ENCODE peak calls at places on chromosome 1, in seven cellular contexts. F is NCI-H2081; J is C1 segment of cervical spinal cord; R is activated T-helper 1 cell treated with anti-CD3 and anti-CD28 coated beads, Interleukin-2, amount 50 U/mL, for 16 hours; K is cardiac fibroblast; Z is NCI-H1105 treated with DMSO at 0.1 percent for 48 hours; X is brain microvascular endothelial cell. O is an unnamed sample.

GRCh38 chr1:168287237-168287664 is 6.6 kb downstream of the TBX19 start:
- DNase-seq in F (no peak), Z (no peak), X (peak), K (peak), R (no peak), J (no peak), O (no peak)

GRCh38 chr1:2115922-2116341 is 65.7 kb downstream of the PRKCZ start:
- DNase-seq in Z (no peak), F (no peak), X (peak), K (no peak), R (no peak), J (no peak), O (no peak)

GRCh38 chr1:234239515-234239914 is 133.7 kb upstream of the COA6 start:
- DNase-seq in X (no peak), F (no peak), J (no peak), Z (no peak), R (no peak), K (no peak), O (no peak)

GRCh38 chr1:171115280-171115897 is 24.7 kb downstream of the FMO3 start:
- DNase-seq in F (no peak), Z (no peak), K (peak), J (no peak), R (no peak), X (no peak), O (no peak)

GRCh38 chr1:237045278-237046016 is 3.5 kb downstream of the RYR2 start:
- DNase-seq in F (no peak), Z (peak), X (no peak), K (no peak), R (no peak), J (no peak), O (no peak)

GRCh38 chr1:54248966-54249365 is 49.0 kb downstream of the MRPL37 start:
- DNase-seq in Z (no peak), R (no peak), X (no peak), K (no peak), F (no peak), J (no peak), O (no peak)

GRCh38 chr1:55854911-55855310 is 639.7 kb upstream of the USP24 start:
- DNase-seq in F (no peak), Z (no peak), K (peak), R (no peak), J (no peak), X (no peak), O (no peak)

GRCh38 chr1:119298687-119299086 is 69.9 kb upstream of the HAO2 start:
- DNase-seq in F (peak), R (no peak), J (no peak), Z (peak), K (peak), X (peak), O (no peak)

GRCh38 chr1:110948038-110948810 is 15.5 kb downstream of the LRIF1 start:
- DNase-seq in Z (no peak), F (no peak), R (no peak), K (peak), X (peak), J (no peak), O (no peak)

GRCh38 chr1:60510162-60510561 is 436.6 kb upstream of the C1orf87 start:
- DNase-seq in F (no peak), J (no peak), K (no peak), Z (no peak), X (no peak), R (no peak), O (no peak)

GRCh38 chr1:245260116-245260882 is 105.5 kb downstream of the KIF26B start:
- DNase-seq in X (no peak), F (no peak), R (no peak), Z (no peak), K (no peak), J (no peak), O (no peak)

GRCh38 chr1:229938571-229938970 is 128.5 kb upstream of the GALNT2 start:
- DNase-seq in R (no peak), K (no peak), F (no peak), X (no peak), Z (no peak), J (no peak), O (no peak)

GRCh38 chr1:151512801-151513625 is 1.8 kb downstream of the CGN start:
- DNase-seq in J (no peak), R (no peak), F (no peak), X (no peak), Z (no peak), K (no peak), O (no peak)

O was measured in activated effector memory CD4-positive, alpha-beta T cell treated with Interleukin-2 at 50 U/mL for 16 hours.